ENCODE peak calls at places on chromosome 12, in six cellular contexts. T, F, M, G, B and Q are unnamed samples.
A peak's percentile ranks its signal among the peaks of the same experiment; 100 is the strongest.

GRCh38 chr12:44436756-44437155 is 439.4 kb downstream of the NELL2 start:
- DNase-seq in B (no peak), G (no peak), M (no peak), T (no peak), F (no peak), Q (no peak)

GRCh38 chr12:74602881-74603523 is 65.4 kb downstream of the ATXN7L3B start:
- DNase-seq in G (no peak), T (no peak), F (no peak), B (no peak), M (no peak), Q (no peak)

GRCh38 chr12:23867794-23868193 is 81.7 kb downstream of the SOX5 start:
- DNase-seq in T (no peak), M (no peak), G (no peak), F (no peak), B (no peak), Q (no peak)

GRCh38 chr12:52230364-52231281 is 2.4 kb upstream of the KRT7 start:
- DNase-seq in G (peak; percentile 23), B (peak; percentile 85), F (peak; percentile 47), T (peak; percentile 87), M (no peak), Q (peak; percentile 87)

GRCh38 chr12:59329457-59329856 is 266.4 kb upstream of the SLC16A7 start:
- DNase-seq in B (no peak), G (no peak), F (no peak), M (no peak), T (no peak), Q (no peak)

GRCh38 chr12:7806863-7807487 is 17.8 kb downstream of the NANOG start:
- DNase-seq in G (peak; percentile 60), M (peak; percentile 31), T (peak; percentile 85), B (peak; percentile 72), F (peak; percentile 34), Q (no peak)

GRCh38 chr12:77679701-77680100 is 151.0 kb upstream of the NAV3 start:
- DNase-seq in M (no peak), T (no peak), F (no peak), G (no peak), B (no peak), Q (peak; percentile 81)

GRCh38 chr12:46133751-46134150 is 135.1 kb downstream of the SLC38A1 start:
- DNase-seq in T (no peak), B (peak; percentile 49), F (no peak), G (no peak), M (no peak), Q (no peak)

GRCh38 chr12:53430116-53430515 is 6.5 kb downstream of the AMHR2 start:
- DNase-seq in M (no peak), B (no peak), T (no peak), G (no peak), F (no peak), Q (no peak)

GRCh38 chr12:115922952-115923564 is 354.4 kb downstream of the MED13L start:
- DNase-seq in M (no peak), T (peak; percentile 21), F (no peak), G (no peak), B (peak; percentile 20), Q (no peak)

GRCh38 chr12:10175849-10176641 is 2.8 kb upstream of the TMEM52B start:
- DNase-seq in G (no peak), M (no peak), T (no peak), F (no peak), B (no peak), Q (no peak)

GRCh38 chr12:117525766-117526165 is 164.3 kb upstream of the NOS1 start:
- DNase-seq in G (no peak), M (no peak), F (no peak), B (no peak), T (no peak), Q (no peak)

GRCh38 chr12:69927145-69927544 is 102.1 kb downstream of the MYRFL start:
- DNase-seq in B (no peak), F (no peak), G (no peak), T (no peak), M (no peak), Q (no peak)

GRCh38 chr12:6582196-6582595 is 14.1 kb upstream of the NOP2 start:
- DNase-seq in M (no peak), G (no peak), F (no peak), T (no peak), B (no peak), Q (no peak)

GRCh38 chr12:130649101-130649571 is 67.0 kb downstream of the RIMBP2 start:
- DNase-seq in T (no peak), B (no peak), G (no peak), F (no peak), M (no peak), Q (no peak)

GRCh38 chr12:4331221-4331620 is 10.2 kb downstream of the TIGAR start:
- DNase-seq in T (no peak), G (no peak), B (no peak), M (no peak), F (no peak), Q (no peak)

GRCh38 chr12:91142184-91142583 is 30.9 kb upstream of the LUM start:
- DNase-seq in F (peak; percentile 87), B (peak; percentile 87), M (no peak), G (no peak), T (peak; percentile 57), Q (no peak)

GRCh38 chr12:122356192-122356635 is 66.3 kb downstream of the CLIP1 start:
- DNase-seq in M (peak; percentile 35), B (peak; percentile 83), F (no peak), T (peak; percentile 85), G (no peak), Q (no peak)

GRCh38 chr12:107992870-107993451 is 136.1 kb upstream of the WSCD2 start:
- DNase-seq in B (peak; percentile 38), F (no peak), M (no peak), T (no peak), G (no peak), Q (no peak)

GRCh38 chr12:68317047-68317667 is 15.0 kb downstream of the MDM1 start:
- DNase-seq in T (peak; percentile 70), G (no peak), M (peak; percentile 33), B (peak; percentile 81), F (no peak), Q (no peak)

GRCh38 chr12:130041983-130042812 is 120.1 kb upstream of the FZD10 start:
- DNase-seq in F (no peak), M (no peak), T (no peak), B (no peak), G (peak; percentile 68), Q (no peak)

GRCh38 chr12:19196959-19197630 is 67.6 kb downstream of the PLEKHA5 start:
- DNase-seq in T (no peak), M (no peak), B (peak; percentile 57), G (no peak), F (no peak), Q (no peak)

GRCh38 chr12:90211017-90211416 is 502.4 kb upstream of the ATP2B1 start:
- DNase-seq in M (no peak), T (peak; percentile 58), F (peak; percentile 71), B (peak; percentile 52), G (no peak), Q (peak; percentile 88)

GRCh38 chr12:62192486-62193250 is 67.5 kb upstream of the USP15 start:
- DNase-seq in B (peak; percentile 90), G (peak; percentile 52), M (no peak), F (peak; percentile 61), T (peak; percentile 92), Q (peak; percentile 62)

GRCh38 chr12:88579941-88580871 is at the start of gene KITLG:
- DNase-seq in T (peak; percentile 97), M (no peak), B (peak; percentile 91), F (no peak), G (peak; percentile 88), Q (no peak)
- TF ChIP-seq CTCF in T (peak; percentile 54), M (no peak), B (peak; percentile 42), F (peak; percentile 55), G (peak; percentile 26), Q (peak; percentile 28)

DNA sequence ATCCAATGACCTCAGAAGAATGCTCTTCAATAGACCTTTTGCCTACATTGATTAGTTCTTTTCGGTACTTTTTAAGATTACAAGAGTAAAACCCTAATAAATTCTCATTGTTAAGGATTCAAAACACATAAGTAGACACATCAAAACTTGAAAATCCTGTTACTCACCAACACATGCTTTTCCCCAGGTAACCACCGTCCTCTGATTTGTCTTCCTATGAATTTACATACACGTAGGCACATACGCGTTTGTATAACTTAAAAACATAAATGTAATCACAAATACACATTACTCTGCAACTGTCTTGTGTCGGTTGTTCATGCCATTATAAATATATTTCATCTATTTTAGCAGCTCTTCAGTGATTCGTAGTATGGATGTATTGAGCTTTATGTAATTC is 910 bp upstream of the WASHC4 start:
- DNase-seq in G (no peak), B (no peak), F (no peak), T (no peak), M (no peak), Q (no peak)
- H3K4me3 ChIP-seq in G (peak overlapping the region; percentile 96), B (peak overlapping the region; percentile 87), F (no peak overlapping the region), T (peak overlapping the region; percentile 87), M (no peak overlapping the region), Q (peak overlapping the region; percentile 82)

GRCh38 chr12:109432842-109433304 is 44.2 kb downstream of the KCTD10 start:
- DNase-seq in B (peak; percentile 84), T (peak; percentile 86), M (peak; percentile 82), G (peak; percentile 90), F (peak; percentile 46), Q (peak; percentile 43)
- TF ChIP-seq CTCF in B (peak; percentile 96), T (peak; percentile 86), M (peak; percentile 55), G (peak; percentile 69), F (peak; percentile 90), Q (peak; percentile 99)

GRCh38 chr12:13937735-13938134 is 43.7 kb downstream of the GRIN2B start:
- DNase-seq in T (no peak), B (no peak), F (no peak), M (no peak), G (no peak), Q (no peak)

GRCh38 chr12:13945236-13945635 is 36.2 kb downstream of the GRIN2B start:
- DNase-seq in B (no peak), G (no peak), T (no peak), F (no peak), M (no peak), Q (no peak)

GRCh38 chr12:13940466-13940865 is 40.9 kb downstream of the GRIN2B start:
- DNase-seq in M (no peak), F (no peak), T (no peak), G (no peak), B (no peak), Q (no peak)

GRCh38 chr12:13942826-13943225 is 38.6 kb downstream of the GRIN2B start:
- DNase-seq in B (no peak), T (no peak), M (no peak), F (no peak), G (no peak), Q (no peak)

DNA sequence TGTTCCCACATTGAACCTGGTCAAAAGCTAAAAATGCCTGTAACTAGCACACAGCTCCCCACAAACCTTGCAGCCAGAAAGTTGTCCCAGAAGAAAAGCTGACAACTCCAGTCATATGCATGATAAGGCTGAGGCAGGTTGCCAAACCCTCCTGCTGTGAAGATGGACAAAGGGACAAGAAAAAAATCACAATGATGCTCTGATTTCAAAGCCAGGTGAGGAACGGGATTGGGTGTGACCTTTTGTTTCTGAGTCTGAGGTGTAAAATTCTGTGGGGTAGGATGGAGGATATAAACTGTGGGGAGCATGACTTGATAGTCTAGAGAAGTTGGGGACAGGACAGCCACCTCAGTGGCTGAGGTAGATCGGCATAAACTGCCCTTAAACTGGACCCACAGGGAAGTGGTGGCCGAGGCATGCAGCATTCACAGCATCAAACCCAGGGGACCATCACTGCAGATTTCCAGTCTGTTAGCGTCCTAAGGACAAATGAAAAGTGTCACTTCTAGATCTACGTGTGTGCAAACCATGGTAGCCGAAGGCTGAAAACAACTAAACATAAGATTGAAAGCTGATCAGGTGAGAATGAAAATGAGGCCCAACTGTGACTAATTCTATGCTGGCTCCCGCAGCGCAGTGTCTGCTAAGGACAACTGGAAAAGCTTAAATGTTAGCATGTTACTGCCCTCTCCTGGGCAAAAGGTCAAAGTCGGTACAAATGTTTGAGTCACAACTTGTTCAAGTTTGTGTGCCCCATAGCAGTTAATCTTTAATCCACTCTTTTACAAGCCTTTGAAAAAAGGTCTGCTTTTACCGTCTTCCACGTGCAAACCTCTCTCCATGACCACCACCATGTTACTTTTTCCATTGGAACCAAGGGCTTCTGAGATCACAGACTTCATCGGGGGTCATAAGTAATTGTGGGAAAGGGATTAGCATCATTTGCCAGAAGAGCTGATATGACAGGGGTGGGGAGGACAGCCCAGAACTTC is 39.8 kb downstream of the GRIN2B start:
- DNase-seq in B (peak; percentile 42), F (no peak), T (no peak), G (no peak), M (no peak), Q (peak; percentile 52)
- H3K4me3 ChIP-seq in B (no peak overlapping the region), F (no peak overlapping the region), T (no peak overlapping the region), G (no peak overlapping the region), M (no peak overlapping the region), Q (no peak overlapping the region)